ENCODE peak calls at places on chromosomes 16 and 17, in nine cellular contexts. O, V, P, L, E, H, Z, D and U are unnamed samples.

GRCh38 chr17:31079731-31080130 is 15.0 kb upstream of the NF1 start:
- DNase-seq in O (no peak), V (no peak), P (no peak), L (no peak), E (no peak), H (no peak), Z (no peak), D (no peak), U (no peak)

GRCh38 chr16:3029499-3030127 is 5.8 kb downstream of the THOC6 start:
- DNase-seq in O (peak), V (no peak), P (no peak), L (no peak), E (no peak), H (peak), Z (no peak), D (peak), U (peak)

GRCh38 chr16:1470543-1471251 is 4.1 kb downstream of the CLCN7 start:
- DNase-seq in O (no peak), V (no peak), P (peak), L (peak), E (no peak), H (peak), Z (no peak), D (peak), U (no peak)

GRCh38 chr17:333626-334396 is 18.8 kb downstream of the RPH3AL start:
- DNase-seq in O (no peak), V (peak), P (peak), L (peak), E (peak), H (peak), Z (peak), D (no peak), U (no peak)

GRCh38 chr17:38584350-38584925 is 21.3 kb downstream of the SRCIN1 start:
- DNase-seq in O (peak), V (no peak), P (peak), L (peak), E (peak), H (peak), Z (peak), D (peak), U (peak)

GRCh38 chr16:80346160-80346632 is 194.6 kb upstream of the DYNLRB2 start:
- DNase-seq in O (no peak), V (no peak), P (no peak), L (no peak), E (no peak), H (peak), Z (no peak), D (peak), U (no peak)

GRCh38 chr17:44569459-44569858 is 12.2 kb downstream of the FZD2 start:
- DNase-seq in O (no peak), V (no peak), P (no peak), L (no peak), E (no peak), H (no peak), Z (no peak), D (no peak), U (no peak)

GRCh38 chr17:45282683-45283644 is 21.1 kb upstream of the SPATA32 start:
- DNase-seq in O (no peak), V (no peak), P (peak), L (no peak), E (no peak), H (peak), Z (peak), D (peak), U (no peak)

GRCh38 chr16:50444546-50444945 is 75.8 kb upstream of the BRD7 start:
- DNase-seq in O (no peak), V (no peak), P (no peak), L (no peak), E (no peak), H (no peak), Z (no peak), D (no peak), U (no peak)

GRCh38 chr16:50006954-50007353 is 18.1 kb upstream of the CNEP1R1 start:
- DNase-seq in O (no peak), V (no peak), P (no peak), L (no peak), E (no peak), H (no peak), Z (no peak), D (no peak), U (no peak)

GRCh38 chr16:56860226-56861020 is 4.6 kb upstream of the SLC12A3 start:
- DNase-seq in O (peak), V (no peak), P (no peak), L (no peak), E (no peak), H (no peak), Z (no peak), D (no peak), U (no peak)

GRCh38 chr17:39339272-39339671 is 62.2 kb downstream of the FBXL20 start:
- DNase-seq in O (no peak), V (no peak), P (no peak), L (no peak), E (no peak), H (peak), Z (no peak), D (no peak), U (no peak)

GRCh38 chr17:21194210-21194609 is 19.8 kb downstream of the TMEM11 start:
- DNase-seq in O (no peak), V (peak), P (no peak), L (peak), E (no peak), H (peak), Z (no peak), D (peak), U (no peak)

GRCh38 chr16:70018254-70018653 is 67.1 kb downstream of the CLEC18A start:
- DNase-seq in O (peak), V (peak), P (no peak), L (no peak), E (no peak), H (peak), Z (no peak), D (peak), U (peak)

GRCh38 chr16:89170346-89171215 is 967 bp upstream of the CDH15 start:
- DNase-seq in O (no peak), V (no peak), P (peak), L (no peak), E (no peak), H (no peak), Z (no peak), D (no peak), U (no peak)

GRCh38 chr17:72996791-72997190 is 95.7 kb downstream of the SLC39A11 start:
- DNase-seq in O (no peak), V (no peak), P (no peak), L (no peak), E (no peak), H (no peak), Z (no peak), D (no peak), U (no peak)

GRCh38 chr17:50665838-50666237 is 31.2 kb downstream of the ABCC3 start:
- DNase-seq in O (no peak), V (no peak), P (no peak), L (no peak), E (no peak), H (no peak), Z (no peak), D (no peak), U (no peak)

GRCh38 chr16:48538746-48539484 is 71.1 kb downstream of the N4BP1 start:
- DNase-seq in O (no peak), V (no peak), P (peak), L (no peak), E (no peak), H (no peak), Z (peak), D (no peak), U (no peak)
- TF ChIP-seq CTCF in O (no peak), V (peak), P (no peak), L (no peak), E (peak), H (peak), Z (no peak), D (peak), U (no peak)

GRCh38 chr17:37081287-37081686 is 132.5 kb downstream of the AATF start:
- DNase-seq in O (no peak), V (no peak), P (no peak), L (no peak), E (no peak), H (peak), Z (no peak), D (no peak), U (no peak)
- TF ChIP-seq CTCF in O (no peak), V (no peak), P (no peak), L (no peak), E (no peak), H (no peak), Z (no peak), D (no peak), U (no peak)

GRCh38 chr16:87391324-87391949 is 699 bp upstream of the MAP1LC3B start:
- DNase-seq in O (no peak), V (peak), P (peak), L (peak), E (no peak), H (peak), Z (peak), D (peak), U (no peak)
- TF ChIP-seq CTCF in O (no peak), V (no peak), P (no peak), L (no peak), E (no peak), H (no peak), Z (no peak), D (no peak), U (no peak)

GRCh38 chr17:14047591-14047990 is 21.7 kb upstream of the COX10 start:
- DNase-seq in O (no peak), V (no peak), P (no peak), L (no peak), E (no peak), H (no peak), Z (no peak), D (no peak), U (no peak)

GRCh38 chr17:14044702-14045101 is 24.6 kb upstream of the COX10 start:
- DNase-seq in O (no peak), V (no peak), P (no peak), L (no peak), E (no peak), H (no peak), Z (no peak), D (no peak), U (no peak)

GRCh38 chr17:14046978-14047377 is 22.3 kb upstream of the COX10 start:
- DNase-seq in O (no peak), V (no peak), P (no peak), L (no peak), E (no peak), H (no peak), Z (no peak), D (no peak), U (no peak)

GRCh38 chr17:14050616-14051015 is 18.7 kb upstream of the COX10 start:
- DNase-seq in O (no peak), V (no peak), P (no peak), L (no peak), E (no peak), H (no peak), Z (no peak), D (no peak), U (no peak)

GRCh38 chr17:14048169-14048568 is 21.1 kb upstream of the COX10 start:
- DNase-seq in O (no peak), V (no peak), P (no peak), L (no peak), E (no peak), H (no peak), Z (no peak), D (no peak), U (no peak)
- TF ChIP-seq CTCF in O (peak), V (no peak), P (no peak), L (peak), E (no peak), H (peak), Z (no peak), D (peak), U (peak)

DNA sequence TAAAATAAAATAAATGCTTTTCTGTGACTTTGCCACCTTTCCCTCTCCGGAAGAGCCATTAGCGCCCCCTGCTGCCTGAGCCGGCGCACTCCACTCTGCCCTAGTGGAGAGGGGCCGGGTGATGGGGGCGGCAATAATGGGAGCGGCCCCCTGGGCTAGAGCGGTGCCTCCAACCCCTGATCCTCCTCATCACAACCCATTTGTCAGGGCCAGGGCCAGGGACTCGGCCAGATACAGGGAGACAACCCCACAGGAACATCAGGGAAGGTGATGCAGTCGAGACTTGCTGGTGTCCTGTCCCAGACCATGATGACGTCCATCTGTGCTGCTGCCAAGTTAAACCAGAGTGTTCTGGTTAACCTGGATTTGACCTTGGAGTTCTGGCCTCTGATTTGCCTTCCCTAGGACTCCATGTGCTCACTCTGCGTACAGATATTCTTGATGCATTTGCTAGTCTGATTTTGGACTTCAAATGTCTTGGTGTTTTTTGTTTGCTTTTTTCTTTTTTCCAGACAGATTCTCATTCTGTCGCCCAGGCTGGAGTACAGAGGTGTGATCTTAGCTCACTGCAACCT is 46.1 kb upstream of the BPTF start:
- DNase-seq in O (peak), V (peak), P (no peak), L (peak), E (no peak), H (peak), Z (peak), D (peak), U (peak)
- TF ChIP-seq CTCF in O (peak), V (peak), P (peak), L (peak), E (no peak), H (peak), Z (peak), D (peak), U (peak)

GRCh38 chr17:76887809-76888208 is 19.6 kb downstream of the MGAT5B start:
- DNase-seq in O (no peak), V (no peak), P (no peak), L (no peak), E (no peak), H (no peak), Z (no peak), D (no peak), U (no peak)
- TF ChIP-seq CTCF in O (peak), V (no peak), P (no peak), L (no peak), E (no peak), H (peak), Z (no peak), D (peak), U (no peak)

DNA sequence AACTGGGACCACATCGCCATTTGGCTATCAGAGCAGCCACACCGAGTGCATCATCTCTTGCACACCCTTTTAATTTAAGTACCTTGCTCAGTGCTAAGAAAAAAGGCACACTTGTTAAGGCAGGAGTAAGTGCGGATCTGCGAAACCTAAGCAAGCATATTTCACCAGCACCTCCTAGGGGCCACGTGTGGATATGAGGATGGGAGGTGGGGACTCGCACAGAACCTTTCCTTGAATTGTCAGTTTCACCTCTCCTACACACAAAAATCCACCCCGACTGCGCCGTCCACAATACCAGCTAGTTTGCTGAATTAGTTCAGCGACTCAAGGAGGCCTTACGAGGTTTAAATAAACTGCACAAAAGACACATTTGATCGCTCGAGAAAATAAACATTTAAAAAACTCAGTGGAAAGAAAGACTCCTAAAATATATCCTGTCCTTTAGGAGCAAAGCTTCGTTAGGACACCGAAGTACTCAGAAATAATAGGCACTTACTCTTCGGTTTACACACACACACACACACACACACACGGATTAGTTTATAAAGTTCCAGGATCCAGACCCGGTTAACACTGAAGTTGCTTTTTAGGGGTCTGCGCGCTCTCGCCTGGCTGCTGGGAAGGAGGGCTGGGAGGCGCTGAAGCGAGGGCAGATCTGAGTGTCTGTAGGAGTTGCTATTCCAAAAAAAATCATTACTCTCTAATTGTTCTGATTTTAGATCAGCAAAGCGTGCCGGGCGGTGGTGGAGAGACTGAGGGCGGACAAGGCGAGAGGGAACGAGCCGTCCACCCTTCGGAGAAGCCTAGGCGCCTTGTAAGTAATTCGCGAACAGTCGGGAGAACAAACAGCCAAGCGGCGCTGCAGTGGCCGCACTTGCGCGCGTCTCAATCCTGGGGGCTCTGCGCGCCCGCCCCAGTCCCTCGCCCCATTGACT is 1.0 kb upstream of the KCNJ2 start:
- DNase-seq in O (peak), V (peak), P (peak), L (peak), E (peak), H (peak), Z (peak), D (peak), U (peak)
- TF ChIP-seq CTCF in O (peak), V (peak), P (peak), L (peak), E (peak), H (peak), Z (peak), D (peak), U (peak)

GRCh38 chr17:63842540-63843386 is at the start of gene SMARCD2:
- DNase-seq in O (peak), V (peak), P (peak), L (peak), E (peak), H (peak), Z (peak), D (peak), U (peak)
- TF ChIP-seq CTCF in O (no peak), V (no peak), P (no peak), L (no peak), E (no peak), H (no peak), Z (no peak), D (no peak), U (no peak)